ENCODE peak calls at places on chromosome 4, in five cellular contexts. One of them, this sample, is unnamed.

GRCh38 chr4:41334182-41334581 is 77.5 kb downstream of the UCHL1 start:
- DNase-seq in fibroblast of lung: no peak
- DNase-seq in SK-N-SH: no peak
- DNase-seq in A549: no peak
- DNase-seq in astrocyte of the spinal cord: no peak
- DNase-seq in this sample: no peak

GRCh38 chr4:157978680-157979361 is 194.0 kb downstream of the GASK1B start:
- DNase-seq in fibroblast of lung: peak; percentile 75
- DNase-seq in SK-N-SH: peak; percentile 56
- DNase-seq in A549: peak; percentile 59
- DNase-seq in astrocyte of the spinal cord: peak; percentile 74
- DNase-seq in this sample: no peak

GRCh38 chr4:3607690-3608514 is 75.7 kb upstream of the LRPAP1 start:
- DNase-seq in fibroblast of lung: no peak
- DNase-seq in SK-N-SH: peak; percentile 67
- DNase-seq in A549: no peak
- DNase-seq in astrocyte of the spinal cord: no peak
- DNase-seq in this sample: no peak

GRCh38 chr4:103754844-103755243 is 35.1 kb upstream of the TACR3 start:
- DNase-seq in fibroblast of lung: no peak
- DNase-seq in SK-N-SH: no peak
- DNase-seq in A549: peak; percentile 21
- DNase-seq in astrocyte of the spinal cord: no peak
- DNase-seq in this sample: no peak

GRCh38 chr4:86838141-86838540 is 11.0 kb downstream of the SLC10A6 start:
- DNase-seq in fibroblast of lung: no peak
- DNase-seq in SK-N-SH: no peak
- DNase-seq in A549: no peak
- DNase-seq in astrocyte of the spinal cord: no peak
- DNase-seq in this sample: no peak

GRCh38 chr4:183852910-183853555 is 52.1 kb upstream of the STOX2 start:
- DNase-seq in fibroblast of lung: no peak
- DNase-seq in SK-N-SH: no peak
- DNase-seq in A549: no peak
- DNase-seq in astrocyte of the spinal cord: no peak
- DNase-seq in this sample: no peak

GRCh38 chr4:3342182-3342854 is 49.5 kb downstream of the RGS12 start:
- DNase-seq in fibroblast of lung: peak; percentile 80
- DNase-seq in SK-N-SH: no peak
- DNase-seq in A549: peak; percentile 70
- DNase-seq in astrocyte of the spinal cord: peak; percentile 81
- DNase-seq in this sample: no peak

GRCh38 chr4:163548481-163549243 is 54.2 kb downstream of the TMA16 start:
- DNase-seq in fibroblast of lung: peak; percentile 78
- DNase-seq in SK-N-SH: peak; percentile 52
- DNase-seq in A549: peak; percentile 57
- DNase-seq in astrocyte of the spinal cord: peak; percentile 71
- DNase-seq in this sample: no peak

GRCh38 chr4:53436251-53436650 is 58.8 kb downstream of the FIP1L1 start:
- DNase-seq in fibroblast of lung: no peak
- DNase-seq in SK-N-SH: no peak
- DNase-seq in A549: no peak
- DNase-seq in astrocyte of the spinal cord: no peak
- DNase-seq in this sample: no peak

GRCh38 chr4:161505141-161505540 is 658.7 kb downstream of the FSTL5 start:
- DNase-seq in fibroblast of lung: no peak
- DNase-seq in SK-N-SH: no peak
- DNase-seq in A549: no peak
- DNase-seq in astrocyte of the spinal cord: no peak
- DNase-seq in this sample: no peak

GRCh38 chr4:123588631-123589223 is 192.1 kb downstream of the SPRY1 start:
- DNase-seq in fibroblast of lung: peak; percentile 42
- DNase-seq in SK-N-SH: no peak
- DNase-seq in A549: peak; percentile 44
- DNase-seq in astrocyte of the spinal cord: peak; percentile 82
- DNase-seq in this sample: no peak

GRCh38 chr4:19026281-19026680 is 1004.7 kb upstream of the LCORL start:
- DNase-seq in fibroblast of lung: peak; percentile 11
- DNase-seq in SK-N-SH: no peak
- DNase-seq in A549: no peak
- DNase-seq in astrocyte of the spinal cord: peak; percentile 33
- DNase-seq in this sample: no peak

GRCh38 chr4:175758595-175758994 is 53.5 kb downstream of the GPM6A start:
- DNase-seq in fibroblast of lung: no peak
- DNase-seq in SK-N-SH: no peak
- DNase-seq in A549: no peak
- DNase-seq in astrocyte of the spinal cord: peak; percentile 17
- DNase-seq in this sample: no peak

GRCh38 chr4:184066584-184067300 is 150.9 kb downstream of the ENPP6 start:
- DNase-seq in fibroblast of lung: peak; percentile 6
- DNase-seq in SK-N-SH: peak; percentile 42
- DNase-seq in A549: no peak
- DNase-seq in astrocyte of the spinal cord: no peak
- DNase-seq in this sample: no peak

GRCh38 chr4:168269879-168270278 is 48.7 kb downstream of the DDX60 start:
- DNase-seq in fibroblast of lung: no peak
- DNase-seq in SK-N-SH: no peak
- DNase-seq in A549: no peak
- DNase-seq in astrocyte of the spinal cord: no peak
- DNase-seq in this sample: no peak

GRCh38 chr4:87716350-87717041 is 66.4 kb downstream of the DMP1 start:
- DNase-seq in fibroblast of lung: no peak
- DNase-seq in SK-N-SH: no peak
- DNase-seq in A549: no peak
- DNase-seq in astrocyte of the spinal cord: peak; percentile 48
- DNase-seq in this sample: no peak

GRCh38 chr4:48103483-48104139 is 30.4 kb downstream of the TXK start:
- DNase-seq in fibroblast of lung: no peak
- DNase-seq in SK-N-SH: no peak
- DNase-seq in A549: no peak
- DNase-seq in astrocyte of the spinal cord: no peak
- DNase-seq in this sample: no peak

GRCh38 chr4:17722361-17722710 is 59.1 kb downstream of the FAM184B start:
- DNase-seq in fibroblast of lung: no peak
- DNase-seq in SK-N-SH: no peak
- DNase-seq in A549: no peak
- DNase-seq in astrocyte of the spinal cord: no peak
- DNase-seq in this sample: peak; percentile 3

GRCh38 chr4:89837385-89837995 is 529 bp upstream of the SNCA start:
- DNase-seq in fibroblast of lung: peak; percentile 53
- DNase-seq in SK-N-SH: peak; percentile 54
- DNase-seq in A549: peak; percentile 2
- DNase-seq in astrocyte of the spinal cord: peak; percentile 50
- DNase-seq in this sample: peak; percentile 74
- TF ChIP-seq CTCF in fibroblast of lung: no peak
- TF ChIP-seq CTCF in SK-N-SH: peak; percentile 41
- TF ChIP-seq CTCF in A549: no peak
- TF ChIP-seq CTCF in astrocyte of the spinal cord: peak; percentile 2
- TF ChIP-seq CTCF in this sample: peak; percentile 35

DNA sequence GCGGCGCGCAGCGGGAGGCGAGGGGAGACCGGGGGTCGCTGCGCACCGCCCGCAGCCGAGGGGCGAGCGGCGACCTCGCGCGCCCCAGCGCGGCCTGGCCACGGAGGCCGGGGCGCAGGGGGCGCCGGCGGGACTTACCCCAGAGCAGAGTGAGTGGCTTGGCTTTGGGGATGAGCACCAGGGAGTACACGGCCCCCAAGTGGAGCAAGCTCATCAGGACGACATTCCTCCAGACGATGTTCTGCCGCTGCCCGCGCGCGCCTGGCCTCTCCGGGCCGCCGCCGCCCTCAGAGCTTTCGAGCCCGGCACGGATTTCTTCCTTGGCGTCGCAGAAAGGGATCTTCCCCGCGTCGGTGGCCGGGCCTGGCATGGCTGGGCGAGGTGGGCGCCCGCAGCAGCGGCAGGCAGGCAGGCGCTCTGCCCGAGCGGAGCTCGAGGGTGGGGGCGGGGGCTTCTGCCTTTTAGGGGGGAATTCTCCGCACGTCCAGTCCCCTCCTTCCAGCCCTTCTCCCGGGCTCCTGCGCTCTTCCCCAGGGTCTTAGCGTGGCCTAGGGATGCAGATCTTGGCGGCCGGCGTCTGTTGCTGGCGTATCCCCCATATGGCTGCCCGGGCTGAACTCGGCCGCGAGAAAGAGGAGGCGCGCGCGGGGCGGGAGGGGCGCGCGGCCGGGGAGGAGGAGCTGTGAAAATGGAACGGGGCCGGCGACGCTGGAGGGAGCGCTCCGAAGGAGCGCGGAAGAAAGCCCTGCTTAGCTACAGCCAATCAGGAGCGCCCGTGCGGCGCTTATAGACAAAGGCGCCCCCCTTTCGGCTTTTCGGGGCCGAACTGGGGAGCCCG is at the start of gene SCD5:
- DNase-seq in fibroblast of lung: peak; percentile 78
- DNase-seq in SK-N-SH: peak; percentile 86
- DNase-seq in A549: peak; percentile 53
- DNase-seq in astrocyte of the spinal cord: peak; percentile 89
- DNase-seq in this sample: peak; percentile 82
- TF ChIP-seq CTCF in fibroblast of lung: no peak
- TF ChIP-seq CTCF in SK-N-SH: no peak
- TF ChIP-seq CTCF in A549: no peak
- TF ChIP-seq CTCF in astrocyte of the spinal cord: no peak
- TF ChIP-seq CTCF in this sample: no peak

GRCh38 chr4:22514431-22514830 is 1.4 kb downstream of the ADGRA3 start:
- DNase-seq in fibroblast of lung: peak; percentile 72
- DNase-seq in SK-N-SH: no peak
- DNase-seq in A549: no peak
- DNase-seq in astrocyte of the spinal cord: peak; percentile 64
- DNase-seq in this sample: no peak

GRCh38 chr4:22512306-22512705 is 3.6 kb downstream of the ADGRA3 start:
- DNase-seq in fibroblast of lung: peak; percentile 43
- DNase-seq in SK-N-SH: no peak
- DNase-seq in A549: no peak
- DNase-seq in astrocyte of the spinal cord: no peak
- DNase-seq in this sample: no peak

GRCh38 chr4:22515888-22516541 is at the start of gene ADGRA3:
- DNase-seq in fibroblast of lung: peak; percentile 57
- DNase-seq in SK-N-SH: peak; percentile 94
- DNase-seq in A549: peak; percentile 63
- DNase-seq in astrocyte of the spinal cord: peak; percentile 75
- DNase-seq in this sample: peak; percentile 83

GRCh38 chr4:22514001-22514400 is 1.9 kb downstream of the ADGRA3 start:
- DNase-seq in fibroblast of lung: peak; percentile 92
- DNase-seq in SK-N-SH: no peak
- DNase-seq in A549: peak; percentile 5
- DNase-seq in astrocyte of the spinal cord: peak; percentile 71
- DNase-seq in this sample: no peak

GRCh38 chr4:22515145-22515887 is 550 bp downstream of the ADGRA3 start:
- DNase-seq in fibroblast of lung: peak; percentile 81
- DNase-seq in SK-N-SH: peak; percentile 86
- DNase-seq in A549: peak; percentile 74
- DNase-seq in astrocyte of the spinal cord: peak; percentile 75
- DNase-seq in this sample: peak; percentile 72
- TF ChIP-seq CTCF in fibroblast of lung: no peak
- TF ChIP-seq CTCF in SK-N-SH: no peak
- TF ChIP-seq CTCF in A549: no peak
- TF ChIP-seq CTCF in astrocyte of the spinal cord: peak; percentile 22
- TF ChIP-seq CTCF in this sample: peak; percentile 28

DNA sequence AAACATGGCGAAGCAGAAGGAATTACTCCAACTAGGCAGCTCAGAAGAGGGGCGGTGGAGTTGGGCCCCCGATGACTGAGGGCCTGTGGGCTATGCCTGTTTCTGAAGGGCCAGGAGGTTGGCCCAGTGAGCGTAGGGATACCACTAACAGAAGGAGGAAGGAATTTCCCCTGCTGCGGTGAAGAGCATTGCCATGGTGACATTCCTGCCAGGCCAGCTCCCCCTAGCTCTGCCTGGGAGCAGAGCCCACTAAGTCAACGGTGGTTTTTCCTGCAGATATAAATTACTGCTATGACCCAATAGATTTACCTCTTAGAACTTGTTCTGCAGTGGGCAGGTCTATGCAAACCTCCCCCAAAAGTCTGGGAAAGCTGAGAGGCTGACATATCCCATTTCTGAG is 28.9 kb upstream of the HMX1 start:
- DNase-seq in fibroblast of lung: no peak
- DNase-seq in SK-N-SH: no peak
- DNase-seq in A549: no peak
- DNase-seq in astrocyte of the spinal cord: no peak
- DNase-seq in this sample: no peak
- TF ChIP-seq CTCF in fibroblast of lung: no peak
- TF ChIP-seq CTCF in SK-N-SH: no peak
- TF ChIP-seq CTCF in A549: no peak
- TF ChIP-seq CTCF in astrocyte of the spinal cord: no peak
- TF ChIP-seq CTCF in this sample: no peak

GRCh38 chr4:60450054-60450453 is 750.1 kb upstream of the ADGRL3 start:
- DNase-seq in fibroblast of lung: no peak
- DNase-seq in SK-N-SH: no peak
- DNase-seq in A549: no peak
- DNase-seq in astrocyte of the spinal cord: no peak
- DNase-seq in this sample: no peak
- TF ChIP-seq CTCF in fibroblast of lung: no peak
- TF ChIP-seq CTCF in SK-N-SH: no peak
- TF ChIP-seq CTCF in A549: no peak
- TF ChIP-seq CTCF in astrocyte of the spinal cord: no peak
- TF ChIP-seq CTCF in this sample: no peak

GRCh38 chr4:74623041-74623440 is 171.3 kb downstream of the BTC start:
- DNase-seq in fibroblast of lung: peak; percentile 85
- DNase-seq in SK-N-SH: peak; percentile 5
- DNase-seq in A549: peak; percentile 88
- DNase-seq in astrocyte of the spinal cord: no peak
- DNase-seq in this sample: no peak
- TF ChIP-seq CTCF in fibroblast of lung: peak; percentile 47
- TF ChIP-seq CTCF in SK-N-SH: peak; percentile 45
- TF ChIP-seq CTCF in A549: peak; percentile 72
- TF ChIP-seq CTCF in astrocyte of the spinal cord: peak; percentile 33
- TF ChIP-seq CTCF in this sample: peak; percentile 71

GRCh38 chr4:33966808-33967207 is 2277.5 kb downstream of the ARAP2 start:
- DNase-seq in fibroblast of lung: no peak
- DNase-seq in SK-N-SH: no peak
- DNase-seq in A549: no peak
- DNase-seq in astrocyte of the spinal cord: no peak
- DNase-seq in this sample: no peak
- TF ChIP-seq CTCF in fibroblast of lung: peak; percentile 0
- TF ChIP-seq CTCF in SK-N-SH: peak; percentile 19
- TF ChIP-seq CTCF in A549: no peak
- TF ChIP-seq CTCF in astrocyte of the spinal cord: no peak
- TF ChIP-seq CTCF in this sample: peak; percentile 59

DNA sequence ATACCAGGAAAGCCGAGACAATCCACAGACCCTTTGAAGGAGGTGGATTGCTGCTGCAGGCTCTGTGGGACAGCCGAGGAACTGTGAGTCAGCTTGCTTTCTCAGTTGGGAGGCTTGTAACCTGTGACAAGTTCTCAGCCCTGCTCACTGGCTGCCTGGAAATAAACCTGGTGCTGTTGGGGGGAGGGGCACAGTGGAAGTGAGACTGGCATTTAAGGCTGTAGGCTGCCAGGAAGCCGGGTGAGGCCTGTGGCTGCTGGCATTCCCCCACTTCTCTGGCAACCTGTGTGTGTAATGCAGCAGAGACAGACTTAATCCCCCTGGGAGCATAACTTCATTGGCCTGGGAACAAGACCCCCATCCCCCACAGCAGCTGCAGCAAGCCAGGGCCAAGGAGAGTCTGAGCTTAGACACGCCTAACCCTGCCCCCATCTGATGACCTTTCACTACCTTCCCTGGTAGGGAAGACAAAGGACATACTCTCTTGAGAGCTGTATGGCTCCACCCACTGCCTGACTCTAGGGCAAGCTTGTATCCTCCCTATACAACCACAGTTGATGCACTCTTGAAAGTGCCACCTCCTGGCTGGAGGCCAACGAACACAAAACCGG is 64.1 kb downstream of the ALPK1 start:
- DNase-seq in fibroblast of lung: no peak
- DNase-seq in SK-N-SH: no peak
- DNase-seq in A549: peak; percentile 0
- DNase-seq in astrocyte of the spinal cord: peak; percentile 70
- DNase-seq in this sample: no peak
- TF ChIP-seq CTCF in fibroblast of lung: no peak
- TF ChIP-seq CTCF in SK-N-SH: no peak
- TF ChIP-seq CTCF in A549: no peak
- TF ChIP-seq CTCF in astrocyte of the spinal cord: no peak
- TF ChIP-seq CTCF in this sample: no peak

This sample was measured in type B pancreatic cell.